ENCODE peak calls at places on chromosome 18, in four cellular contexts. X is HCT116, E is K562, H is endothelial cell of umbilical vein. J is an unnamed sample.

GRCh38 chr18:54608008-54608642 is 17.1 kb downstream of the DYNAP start:
- DNase-seq in X (no peak), H (peak), E (no peak), J (no peak)

GRCh38 chr18:31555971-31556747 is 35.5 kb upstream of the TTR start:
- DNase-seq in H (peak), E (peak), X (peak), J (peak)

GRCh38 chr18:28725876-28726275 is 548.9 kb upstream of the CDH2 start:
- DNase-seq in E (no peak), X (no peak), H (no peak), J (no peak)

GRCh38 chr18:74219056-74219455 is 70.7 kb downstream of the TIMM21 start:
- DNase-seq in E (no peak), X (no peak), H (no peak), J (no peak)

GRCh38 chr18:44149706-44150105 is 531.0 kb upstream of the SETBP1 start:
- DNase-seq in H (peak), E (no peak), X (no peak), J (no peak)

GRCh38 chr18:78115896-78116561 is 863.6 kb upstream of the SALL3 start:
- DNase-seq in X (no peak), E (no peak), H (no peak), J (no peak)

GRCh38 chr18:76466410-76466991 is 28.5 kb downstream of the ZNF516 start:
- DNase-seq in X (no peak), H (no peak), E (no peak), J (no peak)

GRCh38 chr18:45783097-45784075 is 42.1 kb upstream of the SIGLEC15 start:
- DNase-seq in E (no peak), X (no peak), H (no peak), J (no peak)

GRCh38 chr18:13453714-13454113 is 235.2 kb downstream of the LDLRAD4 start:
- DNase-seq in E (no peak), H (no peak), X (no peak), J (no peak)

GRCh38 chr18:45997689-45998088 is 30.6 kb upstream of the EPG5 start:
- DNase-seq in H (no peak), X (no peak), E (no peak), J (no peak)

GRCh38 chr18:45321520-45321919 is 293.8 kb upstream of the SLC14A2 start:
- DNase-seq in X (no peak), E (no peak), H (no peak), J (no peak)

DNA sequence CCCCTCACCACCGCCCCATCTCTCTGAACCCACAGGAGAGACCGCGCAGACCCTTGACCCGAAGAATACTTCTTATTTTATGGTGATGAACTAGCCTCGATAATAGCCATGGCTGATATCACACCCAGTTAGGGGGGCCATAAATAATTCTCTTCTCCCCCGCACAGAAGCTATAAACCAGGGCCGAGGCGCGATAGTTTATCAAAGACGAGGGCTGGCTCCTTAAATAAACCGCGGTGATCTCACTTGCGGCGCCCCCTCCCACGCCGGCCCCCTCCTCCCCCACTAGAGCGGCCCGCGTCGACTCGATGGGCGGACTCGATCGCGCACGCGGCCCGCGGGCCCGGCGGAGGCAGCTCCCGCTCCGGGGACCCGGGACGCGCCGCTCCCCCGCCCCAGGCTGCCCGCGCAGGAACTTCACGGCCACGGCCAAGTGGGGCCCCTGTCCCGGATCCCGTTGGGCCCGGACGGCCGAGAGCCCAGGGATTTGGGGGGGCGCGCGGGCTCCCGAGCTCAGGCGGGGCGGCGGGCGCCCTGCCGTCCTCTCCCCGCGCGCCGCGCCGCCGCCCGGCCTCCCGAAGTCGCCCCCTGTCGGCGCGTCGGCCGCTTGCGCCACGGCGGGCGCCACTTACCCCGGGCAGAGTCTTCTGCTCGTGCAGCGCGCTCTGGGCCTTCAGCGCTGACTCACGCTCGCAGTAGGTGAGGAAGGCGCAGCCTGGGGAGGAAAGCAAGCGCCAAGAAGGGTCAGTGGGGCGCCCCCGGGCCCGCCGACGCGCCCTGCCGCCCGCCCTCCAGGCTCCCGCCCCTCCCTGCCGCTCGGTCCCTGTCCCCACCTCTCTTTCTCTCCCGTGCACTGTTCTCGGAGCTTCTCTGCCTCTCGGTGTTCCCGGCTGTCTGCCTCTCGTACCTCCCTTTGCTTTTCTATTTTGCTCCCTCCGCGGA is 80.4 kb downstream of the CELF4 start:
- DNase-seq in X (peak), H (no peak), E (peak), J (no peak)
- TF ChIP-seq POLR2AphosphoS5 in X (no peak), H (no peak), E (no peak), J (no peak)

GRCh38 chr18:3454365-3455089 is 4.6 kb downstream of the TGIF1 start:
- DNase-seq in X (no peak), H (peak), E (peak), J (no peak)
- TF ChIP-seq EZH2 in X (no peak), H (no peak), E (no peak), J (no peak)

GRCh38 chr18:3262234-3263171 is 570 bp downstream of the MYL12B start:
- DNase-seq in X (no peak), H (peak), E (peak), J (no peak)

GRCh38 chr18:3261393-3262233 is at the start of gene MYL12B:
- DNase-seq in E (peak), X (peak), H (peak), J (no peak)

GRCh38 chr18:3264362-3264761 is 2.4 kb downstream of the MYL12B start:
- DNase-seq in E (peak), X (no peak), H (no peak), J (no peak)

GRCh38 chr18:3257627-3258120 is 4.3 kb upstream of the MYL12B start:
- DNase-seq in E (no peak), H (no peak), X (no peak), J (no peak)

DNA sequence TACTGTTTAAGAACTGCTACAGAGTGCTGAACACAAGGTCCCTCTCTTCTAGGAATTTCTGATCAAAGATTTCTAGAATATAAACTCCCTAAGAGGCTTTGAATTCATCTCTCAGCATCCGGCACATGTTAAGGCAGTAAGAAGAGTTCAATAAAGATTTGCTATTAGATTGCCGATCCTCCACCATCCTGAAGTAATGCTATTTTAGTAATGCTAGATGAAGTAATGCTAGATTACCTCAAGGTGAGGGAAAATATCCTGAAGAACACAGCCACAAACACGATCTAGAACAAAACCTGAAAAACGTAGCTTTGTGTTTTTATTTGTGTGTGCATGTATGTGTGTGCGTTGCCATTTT is 919 bp upstream of the MYL12B start:
- DNase-seq in H (no peak), X (no peak), E (no peak), J (no peak)
- H3K27ac ChIP-seq in H (peak), X (peak), E (peak), J (peak)

DNA sequence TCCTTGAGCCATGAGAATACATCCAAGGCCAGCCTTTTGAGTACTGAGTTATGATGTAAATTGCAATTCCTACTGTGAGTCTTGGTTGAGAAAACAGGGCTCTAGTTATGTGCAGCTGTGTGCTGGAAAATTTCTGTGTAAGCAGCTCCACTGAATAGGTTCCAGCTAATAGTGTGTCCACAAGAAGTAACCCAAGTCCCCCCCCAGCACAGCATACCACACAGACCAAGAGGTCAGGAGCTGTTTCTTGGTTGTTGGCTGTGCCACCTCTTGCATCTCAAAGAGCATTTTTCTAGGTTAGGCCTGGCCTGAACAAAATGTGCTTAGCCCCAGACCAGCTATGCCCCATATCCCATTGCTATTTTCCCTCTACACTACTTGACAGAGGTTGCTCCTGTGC is 36.8 kb upstream of the APCDD1 start:
- DNase-seq in E (no peak), X (no peak), H (no peak), J (no peak)
- TF ChIP-seq POLR2AphosphoS5 in E (no peak), X (no peak), H (no peak), J (no peak)